ENCODE peak calls at places on chromosomes 1 and 21, in nine cellular contexts. P is testis, C is neural progenitor cell, Q is lower lobe of right lung, M is right lobe of liver, L is heart right ventricle, Y is mucosa of descending colon, J is HL-60, V is AG04450. U is an unnamed sample.
A peak's percentile ranks its signal among the peaks of the same experiment; 100 is the strongest.

GRCh38 chr1:222242492-222242891 is 305.4 kb downstream of the HHIPL2 start:
- DNase-seq in V (no peak), Q (no peak), M (no peak), C (no peak), Y (no peak), J (no peak), L (no peak), P (no peak), U (no peak)

GRCh38 chr1:93615201-93616150 is 66.2 kb downstream of the BCAR3 start:
- DNase-seq in Y (peak; percentile 17), V (no peak), L (no peak), Q (no peak), C (no peak), M (peak; percentile 62), J (no peak), P (no peak), U (peak; percentile 86)

GRCh38 chr1:238451006-238451405 is 560.3 kb upstream of the ZP4 start:
- DNase-seq in C (no peak), Y (no peak), J (no peak), V (no peak), P (no peak), Q (no peak), M (no peak), L (no peak), U (no peak)

GRCh38 chr1:179883739-179884138 is 1.7 kb downstream of the TOR1AIP1 start:
- DNase-seq in J (peak; percentile 15), Q (no peak), C (peak; percentile 37), Y (no peak), P (no peak), L (no peak), M (no peak), V (no peak), U (peak; percentile 49)

GRCh38 chr1:111489604-111490003 is 13.8 kb downstream of the ADORA3 start:
- DNase-seq in Q (no peak), P (peak; percentile 35), M (no peak), J (peak; percentile 75), L (no peak), Y (peak; percentile 35), C (no peak), V (no peak), U (peak; percentile 40)

GRCh38 chr1:176745945-176746344 is 283.0 kb downstream of the PAPPA2 start:
- DNase-seq in P (no peak), Q (no peak), V (no peak), Y (no peak), L (no peak), M (no peak), C (no peak), J (no peak), U (peak; percentile 1)

GRCh38 chr1:227996187-227996950 is 10.4 kb upstream of the WNT3A start:
- DNase-seq in Y (no peak), V (no peak), Q (no peak), J (no peak), P (no peak), M (no peak), L (no peak), C (no peak), U (no peak)

GRCh38 chr21:43603230-43603626 is 56.1 kb downstream of the HSF2BP start:
- DNase-seq in M (peak; percentile 25), J (no peak), V (no peak), P (no peak), Y (no peak), L (no peak), C (no peak), Q (no peak), U (no peak)

GRCh38 chr1:78691995-78692747 is 42.5 kb downstream of the IFI44 start:
- DNase-seq in V (no peak), J (no peak), M (no peak), Q (no peak), Y (no peak), C (no peak), L (no peak), P (no peak), U (no peak)

GRCh38 chr1:84995484-84996334 is 1.2 kb downstream of the MCOLN2 start:
- DNase-seq in P (no peak), Q (no peak), V (no peak), J (no peak), Y (peak; percentile 36), L (no peak), C (no peak), M (no peak), U (no peak)

GRCh38 chr1:2972011-2972878 is 49.0 kb upstream of the ACTRT2 start:
- DNase-seq in M (peak; percentile 14), Y (no peak), P (peak; percentile 8), L (no peak), J (no peak), Q (no peak), C (no peak), V (no peak), U (no peak)

GRCh38 chr1:44040418-44040817 is 9.2 kb upstream of the SLC6A9 start:
- DNase-seq in L (no peak), P (no peak), Y (no peak), C (no peak), V (no peak), Q (no peak), M (no peak), J (no peak), U (peak; percentile 39)
- TF ChIP-seq CTCF in L (no peak), P (no peak), Y (no peak), C (no peak), V (no peak), Q (no peak), M (no peak), J (no peak), U (no peak)

GRCh38 chr1:145987926-145988325 is 8.5 kb downstream of the TXNIP start:
- DNase-seq in L (no peak), J (no peak), Q (no peak), Y (no peak), V (no peak), P (no peak), M (no peak), C (no peak), U (no peak)

GRCh38 chr1:145988773-145989172 is 7.6 kb downstream of the TXNIP start:
- DNase-seq in Y (no peak), V (no peak), Q (no peak), P (no peak), J (no peak), L (no peak), C (no peak), M (no peak), U (no peak)

GRCh38 chr1:145992502-145992936 is 3.9 kb downstream of the TXNIP start:
- DNase-seq in Q (no peak), P (no peak), Y (no peak), V (no peak), L (no peak), C (no peak), J (no peak), M (no peak), U (no peak)

GRCh38 chr1:145991799-145992412 is 4.5 kb downstream of the TXNIP start:
- DNase-seq in Y (no peak), Q (no peak), J (peak; percentile 30), V (no peak), P (no peak), M (no peak), C (no peak), L (no peak), U (no peak)

GRCh38 chr1:145990249-145991097 is 5.9 kb downstream of the TXNIP start:
- DNase-seq in J (no peak), P (no peak), Y (no peak), V (no peak), Q (peak; percentile 63), L (peak; percentile 31), M (no peak), C (no peak), U (peak; percentile 48)
- H3K4me3 ChIP-seq in J (no peak overlapping the region), P (no peak overlapping the region), Y (no peak overlapping the region), V (no peak overlapping the region), Q (peak overlapping the region; percentile 75), L (no peak overlapping the region), M (no peak overlapping the region), C (no peak overlapping the region), U (no peak overlapping the region)

GRCh38 chr1:65584399-65584798 is 163.9 kb downstream of the LEPR start:
- DNase-seq in J (no peak), P (no peak), Y (no peak), M (no peak), Q (no peak), V (no peak), L (no peak), C (no peak), U (no peak)

GRCh38 chr1:65577278-65577677 is 156.8 kb downstream of the LEPR start:
- DNase-seq in J (no peak), V (no peak), P (no peak), Y (no peak), Q (no peak), M (no peak), L (no peak), C (no peak), U (no peak)

GRCh38 chr1:65581120-65581519 is 160.7 kb downstream of the LEPR start:
- DNase-seq in V (no peak), P (no peak), Y (peak; percentile 10), Q (no peak), C (no peak), M (no peak), L (no peak), J (no peak), U (peak; percentile 12)
- TF ChIP-seq CTCF in V (peak; percentile 16), P (no peak), Y (no peak), Q (peak; percentile 11), C (peak; percentile 19), M (peak; percentile 23), L (peak; percentile 44), J (no peak), U (peak; percentile 5)

DNA sequence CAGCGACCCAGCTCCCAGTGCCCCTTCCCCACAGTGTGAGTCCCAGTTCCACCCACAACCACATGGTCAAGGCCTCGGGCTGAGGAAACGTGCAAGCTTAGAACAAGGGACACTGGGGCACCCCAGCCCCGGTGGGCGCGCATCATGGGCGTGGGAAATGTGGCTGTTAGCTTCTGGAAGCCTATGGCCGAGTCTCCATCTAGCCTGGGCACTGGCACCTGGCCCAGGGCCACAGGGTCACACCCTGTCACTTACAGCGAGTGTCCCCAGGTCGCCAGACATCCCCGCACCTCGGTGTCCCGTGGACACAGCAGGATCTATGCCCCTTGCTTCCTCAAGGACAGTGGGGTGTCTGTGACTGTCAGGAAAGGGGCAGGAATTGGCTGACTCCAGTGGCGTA is 37.0 kb upstream of the COL6A1 start:
- DNase-seq in L (no peak), P (no peak), Q (no peak), M (no peak), C (no peak), Y (no peak), J (no peak), V (no peak), U (no peak)
- H3K4me3 ChIP-seq in L (no peak overlapping the region), P (no peak overlapping the region), Q (no peak overlapping the region), M (no peak overlapping the region), C (no peak overlapping the region), Y (no peak overlapping the region), J (no peak overlapping the region), V (no peak overlapping the region), U (no peak overlapping the region)

GRCh38 chr1:154301582-154301981 is 19.3 kb upstream of the AQP10 start:
- DNase-seq in Y (no peak), M (no peak), P (no peak), Q (no peak), V (no peak), L (no peak), C (no peak), J (no peak), U (no peak)

GRCh38 chr1:154290921-154291320 is 18.5 kb downstream of the HAX1 start:
- DNase-seq in J (no peak), Y (no peak), C (no peak), Q (no peak), V (no peak), L (no peak), P (no peak), M (no peak), U (no peak)

GRCh38 chr1:154295408-154296235 is 23.2 kb downstream of the HAX1 start:
- DNase-seq in Q (no peak), J (no peak), V (no peak), M (no peak), L (no peak), P (no peak), C (no peak), Y (no peak), U (no peak)
- TF ChIP-seq CTCF in Q (no peak), J (no peak), V (no peak), M (no peak), L (no peak), P (no peak), C (no peak), Y (no peak), U (no peak)